ENCODE peak calls at places on chromosomes 12 and 14, in six cellular contexts. R is mesenchymal stem cell, Z is body of pancreas, E is GM23338, A is upper lobe of left lung, L is lung. T is an unnamed sample. For H3K4me1, the result is how much of the 10 kb centered on the place peaks cover.

GRCh38 chr12:7219599-7220243 is 30.2 kb downstream of the PEX5 start:
- DNase-seq in A (no peak), R (peak), L (peak), E (peak), Z (peak), T (no peak)

GRCh38 chr12:92927436-92928116 is 1.5 kb downstream of the EEA1 start:
- DNase-seq in L (no peak), Z (no peak), A (no peak), E (peak), R (peak), T (no peak)

GRCh38 chr12:71092290-71092689 is 65.5 kb downstream of the TSPAN8 start:
- DNase-seq in E (no peak), L (no peak), R (no peak), A (no peak), Z (no peak), T (no peak)

GRCh38 chr12:23950775-23951391 is 1.4 kb upstream of the SOX5 start:
- DNase-seq in E (peak), Z (no peak), R (peak), L (no peak), A (no peak), T (no peak)

GRCh38 chr12:6045438-6045837 is 79.0 kb downstream of the VWF start:
- DNase-seq in E (no peak), L (no peak), Z (no peak), R (no peak), A (no peak), T (no peak)

GRCh38 chr14:24556756-24557155 is 19.3 kb downstream of the CTSG start:
- DNase-seq in R (no peak), Z (no peak), A (no peak), L (no peak), E (no peak), T (no peak)

GRCh38 chr12:95998611-95999300 is 2.6 kb upstream of the HAL start:
- DNase-seq in E (peak), L (peak), A (no peak), R (peak), Z (peak), T (no peak)

GRCh38 chr12:20289512-20289911 is 78.8 kb upstream of the PDE3A start:
- DNase-seq in A (no peak), L (no peak), E (no peak), R (no peak), Z (no peak), T (no peak)

GRCh38 chr14:34673702-34674101 is 40.7 kb downstream of the CFL2 start:
- DNase-seq in L (no peak), R (no peak), A (no peak), Z (no peak), E (no peak), T (no peak)

GRCh38 chr12:10102322-10102721 is 3.5 kb upstream of the CLEC1A start:
- DNase-seq in A (no peak), Z (no peak), L (no peak), R (no peak), E (no peak), T (no peak)

GRCh38 chr12:9064815-9065606 is 50.7 kb downstream of the A2M start:
- DNase-seq in A (peak), R (peak), E (peak), L (peak), Z (peak), T (peak)

GRCh38 chr12:102120564-102120873 is 536 bp downstream of the PARPBP start:
- DNase-seq in Z (no peak), L (no peak), R (no peak), A (no peak), E (no peak), T (no peak)

GRCh38 chr12:120928864-120929652 is 24.9 kb upstream of the SPPL3 start:
- DNase-seq in L (peak), Z (peak), R (no peak), A (no peak), E (peak), T (no peak)

GRCh38 chr12:93884794-93885460 is 207.8 kb downstream of the CRADD start:
- DNase-seq in Z (no peak), L (no peak), E (no peak), A (no peak), R (peak), T (no peak)

GRCh38 chr12:91194500-91194899 is 11.9 kb upstream of the DCN start:
- DNase-seq in L (no peak), E (no peak), A (no peak), R (no peak), Z (no peak), T (no peak)

GRCh38 chr14:95480109-95480886 is 36.2 kb downstream of the SYNE3 start:
- DNase-seq in L (peak), Z (no peak), R (peak), E (no peak), A (no peak), T (no peak)

GRCh38 chr14:100341301-100342031 is 18.3 kb downstream of the SLC25A47 start:
- DNase-seq in A (no peak), R (peak), L (peak), Z (no peak), E (no peak), T (peak)

GRCh38 chr12:7042847-7043246 is 17.7 kb upstream of the C1S start:
- DNase-seq in Z (no peak), L (no peak), A (no peak), R (peak), E (peak), T (no peak)

GRCh38 chr12:126974779-126975178 is 1292.2 kb upstream of the TMEM132C start:
- DNase-seq in E (peak), L (no peak), A (no peak), R (no peak), Z (no peak), T (no peak)

GRCh38 chr12:130715150-130715995 is 726 bp downstream of the RIMBP2 start:
- DNase-seq in L (no peak), A (peak), E (peak), Z (no peak), R (no peak), T (no peak)

GRCh38 chr12:75984577-75985182 is 46.9 kb downstream of the PHLDA1 start:
- DNase-seq in A (no peak), R (no peak), E (no peak), L (no peak), Z (no peak), T (no peak)

GRCh38 chr12:119613319-119613936 is 19.9 kb downstream of the TMEM233 start:
- DNase-seq in R (no peak), Z (no peak), E (no peak), A (no peak), L (no peak), T (no peak)

GRCh38 chr14:99263564-99264330 is 8.2 kb downstream of the BCL11B start:
- DNase-seq in Z (no peak), L (no peak), R (no peak), E (no peak), A (no peak), T (no peak)

GRCh38 chr12:76020731-76021672 is 10.6 kb downstream of the PHLDA1 start:
- DNase-seq in E (no peak), Z (no peak), R (peak), L (no peak), A (no peak), T (no peak)

GRCh38 chr12:131827961-131828534 is at the start of gene MMP17:
- DNase-seq in L (no peak), E (peak), A (peak), R (peak), Z (no peak), T (no peak)

GRCh38 chr12:64561302-64561651 is 49.0 kb upstream of the RASSF3 start:
- DNase-seq in R (no peak), Z (no peak), E (no peak), L (no peak), A (no peak), T (no peak)

GRCh38 chr12:121709478-121709890 is 3.1 kb upstream of the TMEM120B start:
- DNase-seq in E (no peak), L (peak), A (no peak), Z (no peak), R (peak), T (no peak)

GRCh38 chr12:132562489-132563045 is 47.8 kb downstream of the LRCOL1 start:
- DNase-seq in E (no peak), A (peak), Z (no peak), R (no peak), L (no peak), T (no peak)

GRCh38 chr14:22821193-22822016 is 6.2 kb upstream of the SLC7A7 start:
- DNase-seq in A (no peak), R (peak), E (peak), L (no peak), Z (peak), T (no peak)

GRCh38 chr14:22822619-22823551 is 6.8 kb upstream of the MRPL52 start:
- DNase-seq in E (peak), A (peak), Z (peak), L (peak), R (peak), T (peak)

GRCh38 chr14:22824711-22825359 is 4.9 kb upstream of the MRPL52 start:
- DNase-seq in L (no peak), A (no peak), Z (no peak), R (peak), E (no peak), T (no peak)

GRCh38 chr14:22820731-22821130 is 5.5 kb upstream of the SLC7A7 start:
- DNase-seq in R (peak), A (no peak), L (no peak), Z (no peak), E (peak), T (no peak)

DNA sequence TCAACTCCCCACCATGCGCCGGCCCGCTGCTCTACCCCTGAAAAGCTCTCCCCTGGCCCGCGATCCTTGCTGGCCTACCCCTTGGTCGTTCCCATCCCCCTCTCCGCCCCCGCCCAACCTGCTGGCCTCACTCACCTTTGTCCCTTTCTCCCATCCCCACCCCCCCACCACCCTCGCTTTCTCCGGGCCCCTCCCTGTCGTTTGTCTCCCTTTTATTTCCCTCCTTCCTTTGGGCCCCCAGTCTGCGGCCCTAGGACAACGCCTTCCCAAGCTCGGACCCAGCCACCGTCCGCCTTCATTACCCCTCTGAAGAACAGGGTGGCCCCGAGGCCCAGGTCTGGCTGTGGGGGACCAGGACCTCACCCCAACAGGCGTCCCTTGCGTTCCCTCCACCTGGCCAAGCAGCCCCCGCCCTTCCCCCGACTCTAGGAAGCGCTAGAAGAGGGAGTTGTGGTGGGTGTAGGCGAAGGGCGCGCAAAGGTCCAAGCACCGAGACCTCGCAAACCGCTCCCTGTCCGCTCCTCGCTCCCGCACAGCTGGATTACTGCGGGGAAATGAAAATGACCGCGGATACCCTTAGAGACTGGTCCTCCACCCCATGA is 6.9 kb upstream of the SLC7A7 start:
- DNase-seq in A (peak), R (no peak), L (no peak), Z (peak), E (peak), T (no peak)
- H3K27ac ChIP-seq in A (peak), R (peak), L (no peak), Z (peak), E (peak), T (peak)

GRCh38 chr14:76541594-76542219 is 165.8 kb downstream of the ESRRB start:
- DNase-seq in A (no peak), E (no peak), Z (no peak), L (no peak), R (no peak), T (no peak)
- H3K4me1 ChIP-seq in A (under half), E (under half), Z (under half), L (under half), R (under half), T (under half)

GRCh38 chr14:63045612-63046320 is 508 bp upstream of the KCNH5 start:
- DNase-seq in A (peak), R (peak), Z (peak), L (no peak), E (peak), T (no peak)
- H3K4me3 ChIP-seq in A (no peak), R (peak), Z (no peak), L (no peak), E (peak), T (peak)

GRCh38 chr12:12244341-12244740 is 22.5 kb downstream of the LRP6 start:
- DNase-seq in A (no peak), E (no peak), L (no peak), R (no peak), Z (no peak), T (no peak)

GRCh38 chr12:12240671-12241345 is 26.0 kb downstream of the LRP6 start:
- DNase-seq in Z (no peak), R (peak), A (no peak), E (no peak), L (no peak), T (no peak)

GRCh38 chr12:12236896-12237295 is 29.9 kb downstream of the LRP6 start:
- DNase-seq in Z (no peak), E (no peak), L (no peak), R (no peak), A (no peak), T (no peak)

GRCh38 chr12:12238605-12239004 is 28.2 kb downstream of the LRP6 start:
- DNase-seq in Z (no peak), E (no peak), L (no peak), R (no peak), A (no peak), T (no peak)

GRCh38 chr12:12239127-12239526 is 27.7 kb downstream of the LRP6 start:
- DNase-seq in R (no peak), Z (no peak), L (no peak), A (no peak), E (no peak), T (no peak)
- H3K27ac ChIP-seq in R (no peak), Z (no peak), L (peak), A (no peak), E (peak), T (no peak)

GRCh38 chr12:44381341-44381740 is 494.8 kb downstream of the NELL2 start:
- DNase-seq in A (no peak), R (no peak), L (no peak), E (no peak), Z (no peak), T (no peak)
- H3K4me1 ChIP-seq in A (under half), R (under half), L (under half), E (under half), Z (under half), T (under half)

GRCh38 chr14:104351849-104352492 is 213.6 kb downstream of the KIF26A start:
- DNase-seq in E (no peak), L (no peak), A (no peak), R (no peak), Z (no peak), T (no peak)
- H3K4me3 ChIP-seq in E (no peak), L (no peak), A (no peak), R (no peak), Z (no peak), T (no peak)

GRCh38 chr14:68971411-68972035 is 7.6 kb downstream of the ACTN1 start:
- DNase-seq in Z (no peak), A (no peak), R (no peak), L (no peak), E (no peak), T (no peak)
- H3K27ac ChIP-seq in Z (no peak), A (no peak), R (no peak), L (no peak), E (no peak), T (peak)

DNA sequence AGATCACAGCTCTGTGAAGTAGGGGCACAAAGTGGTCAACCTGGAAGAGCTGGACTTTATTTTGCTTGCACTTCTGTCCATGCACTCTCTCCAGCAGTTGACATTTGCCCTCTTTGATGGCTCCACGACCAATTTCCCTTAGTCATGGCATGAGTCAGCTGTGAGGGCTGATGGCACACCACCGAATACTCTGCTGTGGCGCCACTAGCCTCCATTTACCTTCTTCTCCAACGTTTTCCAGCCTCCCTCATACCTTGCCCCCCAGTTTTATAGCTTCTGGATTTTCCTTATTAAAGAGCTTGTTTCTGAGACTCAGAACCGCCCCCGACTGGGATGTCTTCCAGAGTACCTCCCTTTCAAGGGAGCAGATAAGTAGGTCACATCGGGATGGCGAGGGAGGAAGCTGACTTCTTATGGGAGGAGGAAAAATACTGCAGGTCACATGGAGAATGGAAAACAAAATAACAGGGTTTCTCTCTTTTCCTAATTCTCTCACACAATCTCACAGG is 17.6 kb downstream of the NINJ2 start:
- DNase-seq in A (no peak), E (no peak), R (peak), Z (no peak), L (no peak), T (peak)
- H3K4me1 ChIP-seq in A (under half), E (under half), R (under half), Z (under half), L (under half), T (under half)

GRCh38 chr12:15709524-15709923 is 79.7 kb downstream of the EPS8 start:
- DNase-seq in Z (no peak), R (no peak), E (peak), A (no peak), L (no peak), T (no peak)

GRCh38 chr12:15710860-15711510 is 78.2 kb downstream of the EPS8 start:
- DNase-seq in R (no peak), E (no peak), Z (no peak), L (no peak), A (no peak), T (no peak)

GRCh38 chr12:15712823-15713663 is 76.1 kb downstream of the EPS8 start:
- DNase-seq in Z (peak), A (no peak), E (no peak), R (no peak), L (peak), T (no peak)

GRCh38 chr12:15714256-15714655 is 74.9 kb downstream of the EPS8 start:
- DNase-seq in E (no peak), A (no peak), R (no peak), L (no peak), Z (no peak), T (no peak)

GRCh38 chr12:15712160-15712559 is 77.0 kb downstream of the EPS8 start:
- DNase-seq in A (no peak), L (no peak), Z (no peak), R (no peak), E (no peak), T (no peak)
- H3K4me3 ChIP-seq in A (no peak), L (no peak), Z (no peak), R (no peak), E (no peak), T (no peak)

T was measured in ascending aorta.